ENCODE peak calls at places on chromosome 15, in eight cellular contexts. S is NB4, U is endothelial cell, H is astrocyte of the spinal cord, O is MCF 10A, V is nephron progenitor cell, P is heart right ventricle, I is A673. F is an unnamed sample.

GRCh38 chr15:36688310-36689102 is 109.1 kb downstream of the CDIN1 start:
- DNase-seq in S (no peak), U (no peak), H (peak; percentile 27), O (peak; percentile 1), V (no peak), P (no peak), I (no peak), F (no peak)

GRCh38 chr15:54772663-54773062 is 424.1 kb downstream of the RSL24D1 start:
- DNase-seq in S (peak; percentile 1), U (no peak), H (no peak), O (no peak), V (no peak), P (no peak), I (no peak), F (no peak)

GRCh38 chr15:88624156-88624970 is 3.2 kb downstream of the AEN start:
- DNase-seq in S (peak; percentile 36), U (peak; percentile 49), H (peak; percentile 49), O (no peak), V (no peak), P (no peak), I (peak; percentile 56), F (no peak)

GRCh38 chr15:100601628-100602063 is 338 bp downstream of the LINS1 start:
- DNase-seq in S (no peak), U (no peak), H (no peak), O (no peak), V (no peak), P (no peak), I (peak; percentile 1), F (no peak)

GRCh38 chr15:58515807-58516206 is 84.0 kb downstream of the LIPC start:
- DNase-seq in S (no peak), U (no peak), H (no peak), O (no peak), V (no peak), P (no peak), I (no peak), F (no peak)

GRCh38 chr15:77013786-77014136 is 18.8 kb downstream of the PSTPIP1 start:
- DNase-seq in S (peak; percentile 56), U (no peak), H (no peak), O (peak; percentile 33), V (no peak), P (no peak), I (no peak), F (no peak)

GRCh38 chr15:77580991-77581682 is 51.6 kb downstream of the LINGO1 start:
- DNase-seq in S (no peak), U (no peak), H (no peak), O (peak; percentile 13), V (no peak), P (peak; percentile 60), I (peak; percentile 37), F (no peak)

GRCh38 chr15:76217029-76217866 is 94.0 kb downstream of the ETFA start:
- DNase-seq in S (no peak), U (no peak), H (peak; percentile 72), O (peak; percentile 88), V (no peak), P (no peak), I (no peak), F (no peak)

GRCh38 chr15:85518979-85519761 is 138.8 kb downstream of the AKAP13 start:
- DNase-seq in S (no peak), U (no peak), H (no peak), O (no peak), V (no peak), P (no peak), I (no peak), F (no peak)

GRCh38 chr15:68560501-68561113 is 18.2 kb upstream of the CORO2B start:
- DNase-seq in S (no peak), U (no peak), H (no peak), O (no peak), V (no peak), P (no peak), I (no peak), F (peak; percentile 36)

GRCh38 chr15:73950479-73951043 is 24.3 kb downstream of the LOXL1 start:
- DNase-seq in S (peak; percentile 22), U (no peak), H (no peak), O (no peak), V (no peak), P (no peak), I (peak; percentile 97), F (no peak)

GRCh38 chr15:98960555-98961050 is 47.0 kb downstream of the PGPEP1L start:
- DNase-seq in S (no peak), U (no peak), H (no peak), O (no peak), V (no peak), P (no peak), I (no peak), F (no peak)

GRCh38 chr15:23797747-23798157 is 110.6 kb upstream of the NDN start:
- DNase-seq in S (no peak), U (no peak), H (no peak), O (no peak), V (peak; percentile 8), P (no peak), I (no peak), F (no peak)

GRCh38 chr15:74821091-74821789 is 5.2 kb upstream of the CPLX3 start:
- DNase-seq in S (peak; percentile 74), U (no peak), H (no peak), O (peak; percentile 65), V (no peak), P (no peak), I (no peak), F (no peak)

GRCh38 chr15:86121568-86121967 is 41.9 kb downstream of the AGBL1 start:
- DNase-seq in S (no peak), U (no peak), H (no peak), O (no peak), V (no peak), P (no peak), I (no peak), F (no peak)

GRCh38 chr15:88139936-88140335 is 116.6 kb downstream of the NTRK3 start:
- DNase-seq in S (no peak), U (peak; percentile 10), H (no peak), O (no peak), V (no peak), P (no peak), I (no peak), F (no peak)

GRCh38 chr15:77836901-77837648 is 204.4 kb upstream of the LINGO1 start:
- DNase-seq in S (no peak), U (no peak), H (no peak), O (no peak), V (no peak), P (no peak), I (no peak), F (peak; percentile 5)

GRCh38 chr15:63474810-63475316 is 29.5 kb upstream of the USP3 start:
- DNase-seq in S (peak; percentile 25), U (no peak), H (peak; percentile 7), O (no peak), V (peak; percentile 38), P (no peak), I (no peak), F (no peak)

GRCh38 chr15:63473749-63473998 is 30.7 kb upstream of the USP3 start:
- DNase-seq in S (no peak), U (no peak), H (no peak), O (no peak), V (no peak), P (no peak), I (no peak), F (no peak)

GRCh38 chr15:63473007-63473748 is 31.2 kb upstream of the USP3 start:
- DNase-seq in S (no peak), U (no peak), H (no peak), O (no peak), V (no peak), P (no peak), I (no peak), F (no peak)

GRCh38 chr15:63475670-63476069 is 28.7 kb upstream of the USP3 start:
- DNase-seq in S (no peak), U (no peak), H (no peak), O (no peak), V (no peak), P (no peak), I (no peak), F (no peak)

GRCh38 chr15:63473999-63474809 is 30.2 kb upstream of the USP3 start:
- DNase-seq in S (no peak), U (no peak), H (peak; percentile 85), O (peak; percentile 43), V (peak; percentile 46), P (no peak), I (no peak), F (no peak)
- TF ChIP-seq CTCF in S (no peak), U (no peak), H (no peak), O (no peak), V (no peak), P (no peak), I (no peak), F (no peak)

GRCh38 chr15:48710952-48711495 is 65.5 kb upstream of the FBN1 start:
- DNase-seq in S (peak; percentile 41), U (no peak), H (no peak), O (no peak), V (no peak), P (no peak), I (no peak), F (no peak)
- TF ChIP-seq CTCF in S (no peak), U (no peak), H (no peak), O (no peak), V (no peak), P (no peak), I (no peak), F (no peak)

GRCh38 chr15:40355976-40356585 is 1.9 kb upstream of the DISP2 start:
- DNase-seq in S (no peak), U (no peak), H (no peak), O (no peak), V (no peak), P (no peak), I (no peak), F (no peak)

GRCh38 chr15:40357246-40357645 is 773 bp upstream of the DISP2 start:
- DNase-seq in S (no peak), U (no peak), H (no peak), O (no peak), V (no peak), P (no peak), I (no peak), F (no peak)

GRCh38 chr15:40353697-40354096 is 2.9 kb downstream of the PHGR1 start:
- DNase-seq in S (no peak), U (no peak), H (no peak), O (no peak), V (no peak), P (no peak), I (no peak), F (no peak)

GRCh38 chr15:40352221-40352901 is 1.5 kb downstream of the PHGR1 start:
- DNase-seq in S (no peak), U (no peak), H (no peak), O (no peak), V (no peak), P (no peak), I (no peak), F (no peak)

GRCh38 chr15:40354408-40355171 is 3.4 kb upstream of the DISP2 start:
- DNase-seq in S (peak; percentile 38), U (peak; percentile 52), H (peak; percentile 76), O (no peak), V (peak; percentile 59), P (no peak), I (peak; percentile 73), F (peak; percentile 68)
- TF ChIP-seq CTCF in S (peak; percentile 43), U (no peak), H (peak; percentile 61), O (peak; percentile 26), V (peak; percentile 37), P (peak; percentile 45), I (peak; percentile 46), F (no peak)

DNA sequence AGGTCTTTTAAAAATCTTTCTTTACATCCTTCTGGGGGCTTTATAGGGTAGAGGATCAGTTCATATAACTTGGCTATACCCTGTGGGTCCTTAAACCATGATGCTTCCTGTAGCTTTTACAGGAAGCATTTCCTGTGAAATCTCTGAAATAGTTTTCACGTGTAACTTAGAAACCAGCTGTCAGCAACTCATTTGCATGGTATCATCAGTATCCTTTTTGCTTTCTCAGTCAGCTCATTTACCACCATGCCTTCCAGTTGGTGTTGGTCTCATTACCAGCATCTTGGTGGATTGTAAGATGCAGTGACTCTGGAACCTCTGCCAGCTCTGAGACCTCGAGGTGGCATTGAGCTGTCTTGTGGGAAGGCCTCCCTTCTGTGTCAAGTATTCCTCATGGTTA is 96.7 kb upstream of the MYZAP start:
- DNase-seq in S (no peak), U (no peak), H (no peak), O (no peak), V (no peak), P (no peak), I (no peak), F (no peak)
- TF ChIP-seq CTCF in S (no peak), U (no peak), H (no peak), O (no peak), V (no peak), P (no peak), I (no peak), F (no peak)

F was measured in mesothelial cell of epicardium.